ENCODE peak calls at places on chromosome 9, in nine cellular contexts. One of them, this sample, is unnamed.
A peak's percentile ranks its signal among the peaks of the same experiment; 100 is the strongest.

GRCh38 chr9:105308448-105309412 is 64.3 kb downstream of the SLC44A1 start:
- DNase-seq in left lung: no peak
- DNase-seq in AG10803: no peak
- DNase-seq in IMR-90: no peak
- DNase-seq in heart right ventricle: no peak
- DNase-seq in effector memory CD4-positive, alpha-beta T cell: no peak
- DNase-seq in spleen: no peak
- DNase-seq in astrocyte of the cerebellum: no peak
- DNase-seq in GM23248: no peak
- DNase-seq in this sample: no peak

GRCh38 chr9:132460240-132460639 is 50.2 kb downstream of the CFAP77 start:
- DNase-seq in astrocyte of the cerebellum: no peak
- DNase-seq in effector memory CD4-positive, alpha-beta T cell: no peak
- DNase-seq in GM23248: no peak
- DNase-seq in spleen: no peak
- DNase-seq in heart right ventricle: no peak
- DNase-seq in left lung: no peak
- DNase-seq in IMR-90: no peak
- DNase-seq in AG10803: no peak
- DNase-seq in this sample: no peak

GRCh38 chr9:3879731-3880493 is 354.1 kb upstream of the RFX3 start:
- DNase-seq in effector memory CD4-positive, alpha-beta T cell: no peak
- DNase-seq in AG10803: no peak
- DNase-seq in left lung: no peak
- DNase-seq in GM23248: peak; percentile 24
- DNase-seq in heart right ventricle: no peak
- DNase-seq in astrocyte of the cerebellum: no peak
- DNase-seq in IMR-90: no peak
- DNase-seq in spleen: no peak
- DNase-seq in this sample: no peak

GRCh38 chr9:9750719-9751118 is 862.1 kb downstream of the PTPRD start:
- DNase-seq in AG10803: no peak
- DNase-seq in GM23248: no peak
- DNase-seq in astrocyte of the cerebellum: no peak
- DNase-seq in effector memory CD4-positive, alpha-beta T cell: no peak
- DNase-seq in left lung: no peak
- DNase-seq in spleen: no peak
- DNase-seq in IMR-90: no peak
- DNase-seq in heart right ventricle: no peak
- DNase-seq in this sample: no peak

GRCh38 chr9:96169488-96169887 is 132.5 kb downstream of the HSD17B3 start:
- DNase-seq in left lung: no peak
- DNase-seq in spleen: peak; percentile 70
- DNase-seq in GM23248: peak; percentile 18
- DNase-seq in AG10803: peak; percentile 8
- DNase-seq in effector memory CD4-positive, alpha-beta T cell: no peak
- DNase-seq in astrocyte of the cerebellum: no peak
- DNase-seq in heart right ventricle: peak; percentile 35
- DNase-seq in IMR-90: peak; percentile 4
- DNase-seq in this sample: no peak

GRCh38 chr9:99590879-99591278 is 230.8 kb upstream of the NR4A3 start:
- DNase-seq in IMR-90: no peak
- DNase-seq in spleen: no peak
- DNase-seq in GM23248: no peak
- DNase-seq in astrocyte of the cerebellum: no peak
- DNase-seq in heart right ventricle: no peak
- DNase-seq in effector memory CD4-positive, alpha-beta T cell: no peak
- DNase-seq in left lung: no peak
- DNase-seq in AG10803: no peak
- DNase-seq in this sample: no peak

GRCh38 chr9:86997158-86997557 is 49.9 kb upstream of the GAS1 start:
- DNase-seq in heart right ventricle: no peak
- DNase-seq in left lung: no peak
- DNase-seq in astrocyte of the cerebellum: no peak
- DNase-seq in IMR-90: no peak
- DNase-seq in effector memory CD4-positive, alpha-beta T cell: no peak
- DNase-seq in spleen: no peak
- DNase-seq in GM23248: no peak
- DNase-seq in AG10803: no peak
- DNase-seq in this sample: no peak

GRCh38 chr9:128632066-128632465 is 24.6 kb downstream of the DYNC2I2 start:
- DNase-seq in AG10803: no peak
- DNase-seq in GM23248: no peak
- DNase-seq in heart right ventricle: no peak
- DNase-seq in IMR-90: no peak
- DNase-seq in spleen: peak; percentile 64
- DNase-seq in effector memory CD4-positive, alpha-beta T cell: no peak
- DNase-seq in astrocyte of the cerebellum: no peak
- DNase-seq in left lung: peak; percentile 69
- DNase-seq in this sample: no peak

GRCh38 chr9:114588150-114588663 is 638 bp downstream of the ATP6V1G1 start:
- DNase-seq in GM23248: peak; percentile 71
- DNase-seq in astrocyte of the cerebellum: no peak
- DNase-seq in effector memory CD4-positive, alpha-beta T cell: no peak
- DNase-seq in AG10803: peak; percentile 78
- DNase-seq in spleen: no peak
- DNase-seq in heart right ventricle: no peak
- DNase-seq in left lung: no peak
- DNase-seq in IMR-90: peak; percentile 48
- DNase-seq in this sample: no peak

GRCh38 chr9:96494215-96494800 is 44.3 kb downstream of the HABP4 start:
- DNase-seq in astrocyte of the cerebellum: no peak
- DNase-seq in IMR-90: no peak
- DNase-seq in effector memory CD4-positive, alpha-beta T cell: no peak
- DNase-seq in AG10803: peak; percentile 51
- DNase-seq in heart right ventricle: no peak
- DNase-seq in left lung: no peak
- DNase-seq in GM23248: no peak
- DNase-seq in spleen: no peak
- DNase-seq in this sample: no peak

GRCh38 chr9:98067184-98067583 is 10.7 kb downstream of the NANS start:
- DNase-seq in AG10803: no peak
- DNase-seq in heart right ventricle: no peak
- DNase-seq in IMR-90: no peak
- DNase-seq in left lung: no peak
- DNase-seq in GM23248: no peak
- DNase-seq in astrocyte of the cerebellum: no peak
- DNase-seq in spleen: peak; percentile 24
- DNase-seq in effector memory CD4-positive, alpha-beta T cell: no peak
- DNase-seq in this sample: no peak

GRCh38 chr9:81264516-81264915 is 424.8 kb downstream of the TLE1 start:
- DNase-seq in GM23248: no peak
- DNase-seq in AG10803: no peak
- DNase-seq in astrocyte of the cerebellum: peak; percentile 41
- DNase-seq in IMR-90: peak; percentile 73
- DNase-seq in left lung: no peak
- DNase-seq in heart right ventricle: no peak
- DNase-seq in spleen: no peak
- DNase-seq in effector memory CD4-positive, alpha-beta T cell: no peak
- DNase-seq in this sample: peak; percentile 11

GRCh38 chr9:70865471-70865870 is 255.9 kb downstream of the TRPM3 start:
- DNase-seq in GM23248: no peak
- DNase-seq in heart right ventricle: no peak
- DNase-seq in spleen: no peak
- DNase-seq in AG10803: no peak
- DNase-seq in left lung: no peak
- DNase-seq in IMR-90: no peak
- DNase-seq in astrocyte of the cerebellum: no peak
- DNase-seq in effector memory CD4-positive, alpha-beta T cell: no peak
- DNase-seq in this sample: no peak

GRCh38 chr9:124975131-124975530 is 34.2 kb upstream of the GOLGA1 start:
- DNase-seq in spleen: no peak
- DNase-seq in AG10803: no peak
- DNase-seq in GM23248: no peak
- DNase-seq in heart right ventricle: no peak
- DNase-seq in effector memory CD4-positive, alpha-beta T cell: no peak
- DNase-seq in astrocyte of the cerebellum: no peak
- DNase-seq in left lung: no peak
- DNase-seq in IMR-90: peak; percentile 30
- DNase-seq in this sample: no peak

GRCh38 chr9:114499941-114500528 is 5.2 kb downstream of the WHRN start:
- DNase-seq in left lung: no peak
- DNase-seq in astrocyte of the cerebellum: no peak
- DNase-seq in IMR-90: no peak
- DNase-seq in GM23248: no peak
- DNase-seq in spleen: no peak
- DNase-seq in AG10803: no peak
- DNase-seq in heart right ventricle: no peak
- DNase-seq in effector memory CD4-positive, alpha-beta T cell: no peak
- DNase-seq in this sample: no peak

GRCh38 chr9:23526806-23527205 is 299.2 kb downstream of the ELAVL2 start:
- DNase-seq in astrocyte of the cerebellum: no peak
- DNase-seq in effector memory CD4-positive, alpha-beta T cell: no peak
- DNase-seq in left lung: no peak
- DNase-seq in GM23248: no peak
- DNase-seq in IMR-90: no peak
- DNase-seq in AG10803: no peak
- DNase-seq in spleen: no peak
- DNase-seq in heart right ventricle: no peak
- DNase-seq in this sample: no peak

DNA sequence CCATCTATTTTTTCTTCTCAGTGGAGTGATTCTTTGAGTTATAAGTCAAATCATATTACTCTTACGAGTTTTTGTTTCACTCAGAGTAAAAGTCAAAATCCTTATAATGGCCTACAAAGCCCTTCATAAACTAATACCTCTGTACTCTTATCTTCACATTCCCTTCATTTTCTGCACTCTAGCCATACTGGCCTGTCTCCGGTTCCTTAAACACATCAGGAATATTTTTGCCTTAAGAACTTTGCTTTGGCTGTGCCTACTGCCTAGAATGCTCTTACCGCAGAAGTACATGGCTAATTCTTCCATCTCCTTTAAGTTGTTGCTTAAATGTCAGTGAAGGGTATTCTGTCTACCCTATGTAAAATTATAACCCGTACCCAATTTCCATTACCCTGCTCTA is 132.9 kb upstream of the GRHPR start:
- DNase-seq in IMR-90: no peak
- DNase-seq in astrocyte of the cerebellum: no peak
- DNase-seq in effector memory CD4-positive, alpha-beta T cell: no peak
- DNase-seq in AG10803: no peak
- DNase-seq in GM23248: no peak
- DNase-seq in heart right ventricle: no peak
- DNase-seq in spleen: no peak
- DNase-seq in left lung: no peak
- DNase-seq in this sample: no peak
- H3K4me3 ChIP-seq in IMR-90: no peak overlapping the region
- H3K4me3 ChIP-seq in astrocyte of the cerebellum: no peak overlapping the region
- H3K4me3 ChIP-seq in effector memory CD4-positive, alpha-beta T cell: no peak overlapping the region
- H3K4me3 ChIP-seq in AG10803: no peak overlapping the region
- H3K4me3 ChIP-seq in GM23248: no peak overlapping the region
- H3K4me3 ChIP-seq in heart right ventricle: no peak overlapping the region
- H3K4me3 ChIP-seq in spleen: no peak overlapping the region
- H3K4me3 ChIP-seq in left lung: no peak overlapping the region
- H3K4me3 ChIP-seq in this sample: no peak overlapping the region

DNA sequence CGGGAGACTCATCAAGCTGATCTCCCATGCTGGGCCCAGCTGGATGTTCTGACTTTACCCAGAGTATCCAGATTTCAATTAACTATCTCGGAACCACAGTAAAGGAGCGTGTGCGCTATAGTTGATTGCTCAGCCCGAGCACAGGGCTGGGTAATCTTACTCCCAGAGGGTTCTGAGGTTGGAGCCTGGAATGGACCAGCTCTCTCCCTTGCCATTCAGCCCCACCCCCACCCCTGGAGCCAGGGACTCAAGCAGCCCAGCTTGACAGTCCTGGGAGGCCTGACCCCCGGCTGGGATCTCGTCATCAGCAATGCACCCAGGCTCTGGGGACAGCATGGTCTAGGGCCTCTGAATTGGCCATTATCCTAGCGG is 23.7 kb upstream of the PTGES start:
- DNase-seq in effector memory CD4-positive, alpha-beta T cell: no peak
- DNase-seq in heart right ventricle: peak; percentile 41
- DNase-seq in astrocyte of the cerebellum: peak; percentile 19
- DNase-seq in GM23248: peak; percentile 66
- DNase-seq in IMR-90: peak; percentile 11
- DNase-seq in left lung: no peak
- DNase-seq in spleen: no peak
- DNase-seq in AG10803: peak; percentile 56
- DNase-seq in this sample: no peak
- H3K4me3 ChIP-seq in effector memory CD4-positive, alpha-beta T cell: no peak overlapping the region
- H3K4me3 ChIP-seq in heart right ventricle: no peak overlapping the region
- H3K4me3 ChIP-seq in astrocyte of the cerebellum: peak overlapping the region; percentile 5
- H3K4me3 ChIP-seq in GM23248: peak overlapping the region; percentile 19
- H3K4me3 ChIP-seq in IMR-90: no peak overlapping the region
- H3K4me3 ChIP-seq in left lung: no peak overlapping the region
- H3K4me3 ChIP-seq in spleen: no peak overlapping the region
- H3K4me3 ChIP-seq in AG10803: peak overlapping the region; percentile 45
- H3K4me3 ChIP-seq in this sample: no peak overlapping the region

GRCh38 chr9:110101531-110102161 is 106.3 kb downstream of the C9orf152 start:
- DNase-seq in IMR-90: peak; percentile 83
- DNase-seq in effector memory CD4-positive, alpha-beta T cell: no peak
- DNase-seq in GM23248: no peak
- DNase-seq in spleen: no peak
- DNase-seq in astrocyte of the cerebellum: no peak
- DNase-seq in AG10803: peak; percentile 45
- DNase-seq in heart right ventricle: peak; percentile 22
- DNase-seq in left lung: no peak
- DNase-seq in this sample: no peak

GRCh38 chr9:110105107-110105506 is 102.9 kb downstream of the C9orf152 start:
- DNase-seq in effector memory CD4-positive, alpha-beta T cell: no peak
- DNase-seq in IMR-90: peak; percentile 90
- DNase-seq in GM23248: peak; percentile 79
- DNase-seq in spleen: no peak
- DNase-seq in left lung: no peak
- DNase-seq in heart right ventricle: no peak
- DNase-seq in astrocyte of the cerebellum: no peak
- DNase-seq in AG10803: peak; percentile 80
- DNase-seq in this sample: no peak

GRCh38 chr9:110106698-110107097 is 101.3 kb downstream of the C9orf152 start:
- DNase-seq in heart right ventricle: no peak
- DNase-seq in spleen: no peak
- DNase-seq in GM23248: no peak
- DNase-seq in left lung: no peak
- DNase-seq in AG10803: no peak
- DNase-seq in astrocyte of the cerebellum: no peak
- DNase-seq in IMR-90: no peak
- DNase-seq in effector memory CD4-positive, alpha-beta T cell: no peak
- DNase-seq in this sample: no peak

GRCh38 chr9:110104201-110104845 is 103.6 kb downstream of the C9orf152 start:
- DNase-seq in heart right ventricle: no peak
- DNase-seq in IMR-90: peak; percentile 85
- DNase-seq in spleen: no peak
- DNase-seq in astrocyte of the cerebellum: no peak
- DNase-seq in AG10803: peak; percentile 50
- DNase-seq in left lung: no peak
- DNase-seq in GM23248: peak; percentile 41
- DNase-seq in effector memory CD4-positive, alpha-beta T cell: no peak
- DNase-seq in this sample: no peak

GRCh38 chr9:110103257-110103656 is 104.7 kb downstream of the C9orf152 start:
- DNase-seq in spleen: no peak
- DNase-seq in IMR-90: no peak
- DNase-seq in GM23248: no peak
- DNase-seq in heart right ventricle: no peak
- DNase-seq in left lung: no peak
- DNase-seq in astrocyte of the cerebellum: no peak
- DNase-seq in effector memory CD4-positive, alpha-beta T cell: no peak
- DNase-seq in AG10803: no peak
- DNase-seq in this sample: no peak
- H3K4me3 ChIP-seq in spleen: no peak overlapping the region
- H3K4me3 ChIP-seq in IMR-90: no peak overlapping the region
- H3K4me3 ChIP-seq in GM23248: no peak overlapping the region
- H3K4me3 ChIP-seq in heart right ventricle: no peak overlapping the region
- H3K4me3 ChIP-seq in left lung: no peak overlapping the region
- H3K4me3 ChIP-seq in astrocyte of the cerebellum: no peak overlapping the region
- H3K4me3 ChIP-seq in effector memory CD4-positive, alpha-beta T cell: no peak overlapping the region
- H3K4me3 ChIP-seq in AG10803: no peak overlapping the region
- H3K4me3 ChIP-seq in this sample: no peak overlapping the region

GRCh38 chr9:34652608-34653007 is 623 bp downstream of the IL11RA start:
- DNase-seq in astrocyte of the cerebellum: no peak
- DNase-seq in left lung: no peak
- DNase-seq in spleen: no peak
- DNase-seq in GM23248: peak; percentile 45
- DNase-seq in effector memory CD4-positive, alpha-beta T cell: no peak
- DNase-seq in AG10803: peak; percentile 12
- DNase-seq in heart right ventricle: no peak
- DNase-seq in IMR-90: no peak
- DNase-seq in this sample: no peak
- H3K4me3 ChIP-seq in astrocyte of the cerebellum: peak overlapping the region; percentile 35
- H3K4me3 ChIP-seq in left lung: peak overlapping the region; percentile 15
- H3K4me3 ChIP-seq in spleen: no peak overlapping the region
- H3K4me3 ChIP-seq in GM23248: peak overlapping the region; percentile 67
- H3K4me3 ChIP-seq in effector memory CD4-positive, alpha-beta T cell: no peak overlapping the region
- H3K4me3 ChIP-seq in AG10803: peak overlapping the region; percentile 69
- H3K4me3 ChIP-seq in heart right ventricle: peak overlapping the region; percentile 51
- H3K4me3 ChIP-seq in IMR-90: peak overlapping the region; percentile 75
- H3K4me3 ChIP-seq in this sample: peak overlapping the region; percentile 45